ENCODE peak calls at places on chromosomes 12 and 14, in six cellular contexts. X is HCT116, L is HepG2, H is GM12878, C is K562, M is H1. Z is an unnamed sample.

GRCh38 chr12:23827353-23827752 is 122.1 kb downstream of the SOX5 start:
- DNase-seq in X (no peak), L (peak), H (no peak), C (no peak), M (no peak), Z (no peak)

GRCh38 chr14:64266206-64266605 is 28.0 kb downstream of the ESR2 start:
- DNase-seq in X (no peak), L (no peak), H (no peak), C (no peak), M (no peak), Z (no peak)

GRCh38 chr14:74459289-74459946 is 33.4 kb upstream of the SYNDIG1L start:
- DNase-seq in X (no peak), L (peak), H (no peak), C (peak), M (peak), Z (peak)

GRCh38 chr14:80664576-80664975 is 277.0 kb downstream of the CEP128 start:
- DNase-seq in X (no peak), L (peak), H (no peak), C (no peak), M (no peak), Z (no peak)

GRCh38 chr12:116609236-116609635 is 50.1 kb downstream of the MAP1LC3B2 start:
- DNase-seq in X (no peak), L (no peak), H (no peak), C (no peak), M (no peak), Z (no peak)

GRCh38 chr14:20143911-20144310 is 5.3 kb downstream of the OR4N5 start:
- DNase-seq in X (no peak), L (peak), H (no peak), C (peak), M (no peak), Z (no peak)

GRCh38 chr12:54369597-54370217 is 5.4 kb upstream of the GPR84 start:
- DNase-seq in X (no peak), L (no peak), H (no peak), C (peak), M (no peak), Z (no peak)

GRCh38 chr12:15540025-15540424 is 217.7 kb downstream of the PTPRO start:
- DNase-seq in X (no peak), L (no peak), H (no peak), C (no peak), M (no peak), Z (no peak)

GRCh38 chr12:31234955-31235867 is 90.7 kb downstream of the SINHCAF start:
- DNase-seq in X (peak), L (peak), H (no peak), C (peak), M (no peak), Z (peak)

GRCh38 chr12:53181935-53182334 is 1.2 kb upstream of the CSAD start:
- DNase-seq in X (no peak), L (no peak), H (no peak), C (peak), M (no peak), Z (no peak)

GRCh38 chr14:94560291-94560665 is 964 bp upstream of the SERPINA4 start:
- DNase-seq in X (no peak), L (no peak), H (no peak), C (no peak), M (no peak), Z (no peak)

GRCh38 chr12:111788178-111788654 is 21.5 kb downstream of the ALDH2 start:
- DNase-seq in X (no peak), L (no peak), H (no peak), C (no peak), M (no peak), Z (no peak)

GRCh38 chr14:31717294-31718085 is 156.3 kb downstream of the NUBPL start:
- DNase-seq in X (no peak), L (peak), H (no peak), C (no peak), M (no peak), Z (no peak)

GRCh38 chr14:69087061-69087461 is 65.9 kb downstream of the DCAF5 start:
- DNase-seq in X (no peak), L (no peak), H (no peak), C (no peak), M (no peak), Z (peak)

GRCh38 chr12:68930178-68930577 is 2.8 kb downstream of the CPM start:
- DNase-seq in X (no peak), L (no peak), H (no peak), C (no peak), M (no peak), Z (no peak)

GRCh38 chr14:92039720-92040430 is at the start of gene TRIP11:
- DNase-seq in X (peak), L (peak), H (peak), C (peak), M (peak), Z (peak)

GRCh38 chr12:53499261-53500118 is at the start of gene MAP3K12:
- DNase-seq in X (no peak), L (no peak), H (no peak), C (peak), M (no peak), Z (no peak)

GRCh38 chr12:19885987-19886804 is 446.9 kb downstream of the AEBP2 start:
- DNase-seq in X (no peak), L (peak), H (no peak), C (no peak), M (no peak), Z (no peak)

GRCh38 chr14:93974833-93975232 is 1.5 kb downstream of the ASB2 start:
- DNase-seq in X (no peak), L (no peak), H (no peak), C (no peak), M (no peak), Z (no peak)

GRCh38 chr14:53613404-53614253 is 343.0 kb downstream of the BMP4 start:
- DNase-seq in X (peak), L (peak), H (peak), C (no peak), M (no peak), Z (peak)

GRCh38 chr14:75563931-75564330 is 14.5 kb upstream of the FLVCR2 start:
- DNase-seq in X (no peak), L (no peak), H (no peak), C (no peak), M (no peak), Z (no peak)

GRCh38 chr14:47389520-47389919 is 285.9 kb downstream of the MDGA2 start:
- DNase-seq in X (no peak), L (no peak), H (no peak), C (no peak), M (peak), Z (peak)

GRCh38 chr12:22684526-22685118 is 59.7 kb downstream of the ETNK1 start:
- DNase-seq in X (peak), L (peak), H (peak), C (peak), M (no peak), Z (no peak)

GRCh38 chr12:53207042-53207441 is at the start of gene ITGB7:
- DNase-seq in X (no peak), L (no peak), H (peak), C (peak), M (no peak), Z (no peak)

GRCh38 chr14:104322531-104323466 is 184.4 kb downstream of the KIF26A start:
- DNase-seq in X (no peak), L (no peak), H (no peak), C (no peak), M (no peak), Z (no peak)

GRCh38 chr14:90060312-90060964 is 1.4 kb upstream of the KCNK13 start:
- DNase-seq in X (peak), L (peak), H (no peak), C (peak), M (peak), Z (peak)

GRCh38 chr14:76924363-76925151 is 98.3 kb downstream of the LRRC74A start:
- DNase-seq in X (no peak), L (peak), H (no peak), C (peak), M (peak), Z (no peak)

GRCh38 chr12:50825372-50825838 is 17.3 kb upstream of the TMPRSS12 start:
- DNase-seq in X (peak), L (peak), H (no peak), C (peak), M (no peak), Z (peak)

DNA sequence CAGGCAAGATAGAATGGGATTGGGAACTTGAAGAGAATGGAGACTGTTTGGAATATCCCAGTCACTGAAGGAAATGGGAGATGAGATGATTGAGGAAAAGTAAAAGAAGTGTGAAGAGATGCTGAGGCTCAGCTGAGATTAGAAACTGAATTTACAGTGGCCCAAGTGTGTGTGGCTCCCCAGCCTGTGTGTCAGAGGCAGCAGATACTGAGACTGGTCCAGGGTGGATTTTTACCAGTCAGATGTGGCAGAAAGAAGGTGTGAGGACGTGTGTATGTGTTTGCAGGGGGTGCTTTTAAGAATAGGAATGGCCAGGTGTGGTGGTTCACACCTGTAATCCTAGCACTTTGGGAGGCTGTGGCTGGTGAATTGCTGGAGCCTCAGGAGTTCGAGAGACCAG is 42.9 kb downstream of the PRKCH start:
- DNase-seq in X (no peak), L (no peak), H (no peak), C (no peak), M (no peak), Z (no peak)
- TF ChIP-seq JUND in X (no peak), L (no peak), H (no peak), C (no peak), M (no peak), Z (no peak)

DNA sequence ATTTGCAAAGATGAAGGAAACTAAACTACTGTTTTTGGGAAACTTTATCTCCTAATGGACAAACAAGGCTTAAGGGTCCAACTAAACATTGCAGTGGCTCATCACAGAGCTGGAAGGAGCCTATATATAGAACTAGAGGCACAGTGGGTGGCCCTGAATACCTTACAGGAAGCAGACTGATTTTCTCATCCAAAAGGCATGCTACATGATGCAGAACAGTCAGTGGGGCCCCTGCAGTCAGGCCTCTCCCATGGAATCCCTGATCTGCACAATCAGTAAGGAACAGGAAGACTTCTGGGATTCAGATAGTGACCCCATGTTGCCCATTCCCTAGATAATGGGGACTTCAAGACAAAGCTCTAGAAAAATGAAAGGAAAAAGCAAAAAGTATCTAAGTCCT is 1.9 kb upstream of the LLPH start:
- DNase-seq in X (peak), L (peak), H (no peak), C (no peak), M (peak), Z (no peak)
- TF ChIP-seq JUND in X (peak), L (no peak), H (no peak), C (no peak), M (no peak), Z (no peak)

GRCh38 chr12:91984571-91984970 is 161.1 kb downstream of the BTG1 start:
- DNase-seq in X (no peak), L (no peak), H (no peak), C (no peak), M (no peak), Z (no peak)
- TF ChIP-seq JUND in X (no peak), L (no peak), H (no peak), C (no peak), M (no peak), Z (no peak)

DNA sequence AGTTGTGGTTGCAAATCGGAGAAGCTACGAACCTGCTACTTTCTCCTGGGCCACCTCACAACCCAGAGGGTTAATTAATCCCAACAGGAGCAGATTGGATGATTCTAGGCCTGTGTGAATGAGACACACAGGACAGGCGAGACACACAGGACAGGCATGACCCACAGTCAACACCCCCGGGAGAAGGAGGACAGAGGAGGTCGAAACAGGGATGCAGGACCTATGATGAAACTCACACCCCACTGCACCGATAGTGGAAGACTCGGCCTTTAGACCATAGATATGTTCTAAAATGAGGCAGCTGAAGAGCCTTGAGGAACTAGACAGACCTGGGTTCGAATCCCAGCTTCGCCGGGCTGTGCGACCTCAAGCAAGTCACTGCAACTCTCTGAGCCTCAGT is 11.6 kb downstream of the TMEM119 start:
- DNase-seq in X (no peak), L (no peak), H (no peak), C (no peak), M (no peak), Z (no peak)
- TF ChIP-seq JUND in X (no peak), L (no peak), H (no peak), C (no peak), M (no peak), Z (no peak)

DNA sequence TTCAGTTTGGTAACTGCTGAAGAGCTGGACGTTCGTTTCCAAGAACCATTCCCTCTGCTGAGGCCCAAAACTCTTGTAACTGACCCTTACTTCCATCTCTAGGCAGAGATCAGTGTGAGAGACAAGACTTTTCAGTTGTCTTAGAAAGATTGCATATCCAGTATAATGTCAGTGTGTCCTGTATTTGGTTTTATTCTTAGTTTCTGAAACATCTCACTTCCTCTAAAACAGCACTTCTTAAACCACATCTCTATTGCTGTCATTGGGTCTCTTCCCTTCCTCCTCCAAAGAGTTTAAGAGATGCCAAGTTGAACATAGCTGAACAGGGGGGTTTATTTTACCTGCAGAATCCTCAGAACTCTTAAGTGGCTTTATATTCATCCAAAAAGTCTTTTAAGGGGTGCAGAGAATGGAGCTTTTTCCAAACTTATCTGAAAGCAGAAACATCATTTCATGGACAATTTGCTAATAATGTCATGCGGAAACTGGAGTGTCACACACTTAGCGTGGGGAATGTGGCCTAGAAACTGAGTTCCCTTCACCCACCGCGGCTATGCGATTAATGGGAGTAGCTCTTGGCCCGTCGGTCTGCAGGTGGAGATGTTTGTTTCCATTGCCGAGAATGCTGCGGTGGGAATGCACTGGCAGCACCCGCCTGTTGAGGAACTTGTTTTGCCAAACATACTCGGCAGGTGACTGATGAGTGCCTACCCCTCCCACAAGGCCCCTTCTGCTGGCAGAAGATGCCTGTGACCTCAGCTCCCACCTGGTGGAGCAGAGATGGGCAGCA is 148.2 kb downstream of the ADGRD1 start:
- DNase-seq in X (no peak), L (no peak), H (peak), C (no peak), M (no peak), Z (no peak)
- TF ChIP-seq JUND in X (no peak), L (no peak), H (peak), C (no peak), M (no peak), Z (no peak)

GRCh38 chr12:713281-713875 is 39.0 kb upstream of the WNK1 start:
- DNase-seq in X (no peak), L (no peak), H (no peak), C (no peak), M (no peak), Z (no peak)
- TF ChIP-seq JUND in X (no peak), L (no peak), H (no peak), C (no peak), M (no peak), Z (no peak)

GRCh38 chr14:59332727-59333126 is 132.5 kb downstream of the GPR135 start:
- DNase-seq in X (no peak), L (no peak), H (no peak), C (no peak), M (no peak), Z (no peak)
- TF ChIP-seq JUND in X (no peak), L (no peak), H (no peak), C (no peak), M (no peak), Z (no peak)

GRCh38 chr12:107461222-107461980 is 224.2 kb upstream of the PWP1 start:
- DNase-seq in X (no peak), L (no peak), H (no peak), C (no peak), M (no peak), Z (no peak)
- TF ChIP-seq JUND in X (no peak), L (no peak), H (no peak), C (no peak), M (no peak), Z (no peak)

GRCh38 chr12:123050913-123051312 is 70.4 kb downstream of the ARL6IP4 start:
- DNase-seq in X (no peak), L (no peak), H (no peak), C (no peak), M (no peak), Z (no peak)
- TF ChIP-seq JUND in X (no peak), L (no peak), H (no peak), C (no peak), M (no peak), Z (no peak)